ENCODE peak calls at places on chromosomes 7 and 10, in four cellular contexts. One of them, this sample, is unnamed. For H3K9me3, the result is how much of the 10 kb centered on the place peaks cover.

GRCh38 chr7:128203710-128204214 is 37.3 kb upstream of the LEP start:
- DNase-seq in right lobe of liver: no peak
- DNase-seq in neural progenitor cell: no peak
- DNase-seq in gastrocnemius medialis: no peak
- DNase-seq in this sample: no peak

GRCh38 chr7:42997611-42998010 is 65.4 kb downstream of the MRPL32 start:
- DNase-seq in right lobe of liver: no peak
- DNase-seq in neural progenitor cell: no peak
- DNase-seq in gastrocnemius medialis: no peak
- DNase-seq in this sample: no peak

GRCh38 chr7:141074162-141074989 is 512 bp downstream of the TMEM178B start:
- DNase-seq in right lobe of liver: no peak
- DNase-seq in neural progenitor cell: peak
- DNase-seq in gastrocnemius medialis: peak
- DNase-seq in this sample: no peak

GRCh38 chr7:47712416-47712815 is 130.5 kb upstream of the TNS3 start:
- DNase-seq in right lobe of liver: no peak
- DNase-seq in neural progenitor cell: no peak
- DNase-seq in gastrocnemius medialis: no peak
- DNase-seq in this sample: no peak

GRCh38 chr10:122435212-122435827 is 19.1 kb upstream of the ARMS2 start:
- DNase-seq in right lobe of liver: no peak
- DNase-seq in neural progenitor cell: peak
- DNase-seq in gastrocnemius medialis: no peak
- DNase-seq in this sample: no peak

GRCh38 chr10:87678302-87678701 is 18.6 kb downstream of the PAPSS2 start:
- DNase-seq in right lobe of liver: no peak
- DNase-seq in neural progenitor cell: no peak
- DNase-seq in gastrocnemius medialis: no peak
- DNase-seq in this sample: no peak

GRCh38 chr10:31686566-31686965 is 242.1 kb downstream of the ARHGAP12 start:
- DNase-seq in right lobe of liver: no peak
- DNase-seq in neural progenitor cell: no peak
- DNase-seq in gastrocnemius medialis: no peak
- DNase-seq in this sample: no peak

GRCh38 chr10:60796481-60796880 is 18.2 kb downstream of the CDK1 start:
- DNase-seq in right lobe of liver: no peak
- DNase-seq in neural progenitor cell: no peak
- DNase-seq in gastrocnemius medialis: no peak
- DNase-seq in this sample: no peak

GRCh38 chr7:122188785-122189184 is 44.7 kb upstream of the AASS start:
- DNase-seq in right lobe of liver: no peak
- DNase-seq in neural progenitor cell: no peak
- DNase-seq in gastrocnemius medialis: no peak
- DNase-seq in this sample: no peak

GRCh38 chr7:74584160-74584954 is 73.2 kb upstream of the GTF2I start:
- DNase-seq in right lobe of liver: no peak
- DNase-seq in neural progenitor cell: no peak
- DNase-seq in gastrocnemius medialis: no peak
- DNase-seq in this sample: no peak

GRCh38 chr7:142809671-142810070 is 38.9 kb downstream of the PRSS2 start:
- DNase-seq in right lobe of liver: no peak
- DNase-seq in neural progenitor cell: no peak
- DNase-seq in gastrocnemius medialis: no peak
- DNase-seq in this sample: no peak

GRCh38 chr10:102832987-102833386 is 4.2 kb downstream of the CYP17A1 start:
- DNase-seq in right lobe of liver: no peak
- DNase-seq in neural progenitor cell: no peak
- DNase-seq in gastrocnemius medialis: no peak
- DNase-seq in this sample: no peak

GRCh38 chr7:5596046-5596895 is 172.6 kb upstream of the TNRC18 start:
- DNase-seq in right lobe of liver: no peak
- DNase-seq in neural progenitor cell: peak
- DNase-seq in gastrocnemius medialis: peak
- DNase-seq in this sample: peak

GRCh38 chr7:96084880-96085551 is 236.9 kb downstream of the SLC25A13 start:
- DNase-seq in right lobe of liver: no peak
- DNase-seq in neural progenitor cell: no peak
- DNase-seq in gastrocnemius medialis: no peak
- DNase-seq in this sample: no peak

GRCh38 chr7:45435846-45436245 is 138.3 kb upstream of the ADCY1 start:
- DNase-seq in right lobe of liver: no peak
- DNase-seq in neural progenitor cell: no peak
- DNase-seq in gastrocnemius medialis: no peak
- DNase-seq in this sample: no peak

GRCh38 chr7:1664711-1665591 is 5.1 kb upstream of the ELFN1 start:
- DNase-seq in right lobe of liver: peak
- DNase-seq in neural progenitor cell: peak
- DNase-seq in gastrocnemius medialis: peak
- DNase-seq in this sample: no peak

GRCh38 chr10:3574451-3574850 is 210.6 kb downstream of the KLF6 start:
- DNase-seq in right lobe of liver: no peak
- DNase-seq in neural progenitor cell: no peak
- DNase-seq in gastrocnemius medialis: no peak
- DNase-seq in this sample: no peak

GRCh38 chr7:111855842-111856227 is 293.5 kb upstream of the IMMP2L start:
- DNase-seq in right lobe of liver: no peak
- DNase-seq in neural progenitor cell: peak
- DNase-seq in gastrocnemius medialis: no peak
- DNase-seq in this sample: no peak

GRCh38 chr10:45000764-45001381 is at the start of gene ZNF22:
- DNase-seq in right lobe of liver: peak
- DNase-seq in neural progenitor cell: peak
- DNase-seq in gastrocnemius medialis: peak
- DNase-seq in this sample: no peak

GRCh38 chr7:13262929-13263530 is 575.6 kb downstream of the ARL4A start:
- DNase-seq in right lobe of liver: no peak
- DNase-seq in neural progenitor cell: peak
- DNase-seq in gastrocnemius medialis: no peak
- DNase-seq in this sample: no peak

GRCh38 chr7:1144269-1144771 is 15.7 kb downstream of the ZFAND2A start:
- DNase-seq in right lobe of liver: peak
- DNase-seq in neural progenitor cell: peak
- DNase-seq in gastrocnemius medialis: no peak
- DNase-seq in this sample: no peak

GRCh38 chr7:113892818-113893217 is 26.0 kb downstream of the PPP1R3A start:
- DNase-seq in right lobe of liver: no peak
- DNase-seq in neural progenitor cell: no peak
- DNase-seq in gastrocnemius medialis: no peak
- DNase-seq in this sample: no peak

GRCh38 chr10:49446031-49446430 is 50.1 kb upstream of the DRGX start:
- DNase-seq in right lobe of liver: no peak
- DNase-seq in neural progenitor cell: no peak
- DNase-seq in gastrocnemius medialis: no peak
- DNase-seq in this sample: no peak

DNA sequence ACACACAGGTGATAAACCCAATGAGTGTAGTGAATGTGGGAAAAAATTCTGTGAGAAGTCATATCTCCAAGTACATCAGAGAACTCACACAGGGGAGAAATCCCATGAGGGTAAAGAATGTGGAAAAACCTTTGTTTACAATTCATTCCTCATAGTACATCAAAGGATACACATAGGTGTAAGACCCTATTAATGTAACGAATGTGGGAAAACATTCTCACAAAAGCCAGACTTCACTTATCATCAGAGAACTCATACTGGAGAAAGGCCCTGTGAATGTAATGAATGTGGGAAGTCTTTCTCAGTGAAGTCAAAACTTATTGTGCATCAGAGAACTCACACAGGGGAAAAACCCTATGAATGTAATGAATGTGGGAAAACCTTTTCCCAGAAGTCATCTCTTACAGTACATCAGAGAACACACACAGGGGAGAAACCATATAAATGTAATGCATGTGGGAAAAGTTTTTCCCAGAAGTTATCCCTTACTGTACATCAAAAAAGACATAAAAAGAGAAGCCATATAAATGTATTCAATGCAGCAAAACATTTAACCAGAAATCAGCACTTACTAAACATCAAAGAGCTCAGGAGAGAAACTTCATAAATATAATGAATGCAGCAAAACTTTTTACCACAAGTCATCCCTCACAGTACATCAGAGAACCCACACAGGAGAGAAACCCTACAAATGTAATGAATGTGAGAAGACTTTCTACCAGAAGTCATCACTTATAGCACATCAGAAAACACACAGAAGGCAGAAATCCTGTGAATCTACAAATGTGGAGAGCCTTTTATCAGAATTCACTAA is 49.8 kb downstream of the ZNF239 start:
- DNase-seq in right lobe of liver: no peak
- DNase-seq in neural progenitor cell: no peak
- DNase-seq in gastrocnemius medialis: no peak
- DNase-seq in this sample: no peak
- H3K9me3 ChIP-seq in right lobe of liver: under half
- H3K9me3 ChIP-seq in neural progenitor cell: under half
- H3K9me3 ChIP-seq in gastrocnemius medialis: under half
- H3K9me3 ChIP-seq in this sample: under half

DNA sequence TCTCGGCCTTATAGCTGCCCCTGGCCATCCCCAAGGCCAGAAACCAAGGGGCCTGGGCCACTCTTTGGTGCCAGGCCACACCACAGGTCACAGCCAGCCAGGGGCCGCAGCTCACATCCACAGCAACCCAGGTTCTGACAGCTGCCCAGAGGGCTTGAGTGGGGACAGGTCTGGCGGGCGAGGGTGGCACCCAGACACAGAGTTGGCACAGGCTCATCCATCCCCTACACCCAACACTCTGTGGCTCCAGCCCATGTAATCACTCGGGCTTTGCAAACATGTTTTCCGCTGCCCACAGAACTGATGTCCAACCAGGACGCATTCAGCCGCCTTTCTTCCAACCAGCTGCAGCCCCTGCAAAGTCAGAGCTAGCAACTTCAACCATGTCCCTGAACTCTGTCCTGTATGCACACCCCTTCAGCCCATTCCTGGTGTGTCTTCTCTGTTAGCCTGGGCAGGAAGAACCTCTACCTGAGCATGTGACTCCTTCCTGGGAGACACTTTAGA is 57.7 kb upstream of the PPP2R2D start:
- DNase-seq in right lobe of liver: no peak
- DNase-seq in neural progenitor cell: no peak
- DNase-seq in gastrocnemius medialis: no peak
- DNase-seq in this sample: no peak
- H3K9me3 ChIP-seq in right lobe of liver: under half
- H3K9me3 ChIP-seq in neural progenitor cell: under half
- H3K9me3 ChIP-seq in gastrocnemius medialis: under half
- H3K9me3 ChIP-seq in this sample: under half

DNA sequence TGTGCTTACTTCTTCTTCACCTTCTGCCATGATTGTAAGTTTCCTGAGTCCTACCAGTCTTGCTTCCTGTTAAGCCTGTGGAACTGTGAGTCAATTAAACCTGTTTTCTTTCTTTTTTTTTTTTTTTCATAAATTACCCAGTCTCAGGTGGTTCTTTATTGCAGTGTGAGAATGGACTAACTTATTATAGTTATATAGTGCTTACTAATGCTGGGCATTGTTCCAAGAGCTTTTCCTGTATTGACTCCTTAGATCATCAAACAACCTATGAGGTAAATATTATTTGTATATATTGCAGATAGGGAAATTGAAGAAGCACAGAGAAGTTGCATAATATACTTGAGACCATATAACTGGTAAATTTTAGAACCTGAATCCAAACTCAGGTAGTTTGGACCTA is 98.1 kb downstream of the MBL2 start:
- DNase-seq in right lobe of liver: no peak
- DNase-seq in neural progenitor cell: no peak
- DNase-seq in gastrocnemius medialis: no peak
- DNase-seq in this sample: no peak
- H3K9me3 ChIP-seq in right lobe of liver: under half
- H3K9me3 ChIP-seq in neural progenitor cell: under half
- H3K9me3 ChIP-seq in gastrocnemius medialis: under half
- H3K9me3 ChIP-seq in this sample: under half

GRCh38 chr10:88725798-88726197 is 19.7 kb downstream of the LIPK start:
- DNase-seq in right lobe of liver: no peak
- DNase-seq in neural progenitor cell: no peak
- DNase-seq in gastrocnemius medialis: no peak
- DNase-seq in this sample: no peak
- H3K9me3 ChIP-seq in right lobe of liver: under half
- H3K9me3 ChIP-seq in neural progenitor cell: under half
- H3K9me3 ChIP-seq in gastrocnemius medialis: under half
- H3K9me3 ChIP-seq in this sample: under half

GRCh38 chr7:159239028-159239427 is 94.4 kb upstream of the VIPR2 start:
- DNase-seq in right lobe of liver: no peak
- DNase-seq in neural progenitor cell: no peak
- DNase-seq in gastrocnemius medialis: no peak
- DNase-seq in this sample: no peak

GRCh38 chr7:159240962-159241361 is 96.3 kb upstream of the VIPR2 start:
- DNase-seq in right lobe of liver: no peak
- DNase-seq in neural progenitor cell: no peak
- DNase-seq in gastrocnemius medialis: no peak
- DNase-seq in this sample: no peak

DNA sequence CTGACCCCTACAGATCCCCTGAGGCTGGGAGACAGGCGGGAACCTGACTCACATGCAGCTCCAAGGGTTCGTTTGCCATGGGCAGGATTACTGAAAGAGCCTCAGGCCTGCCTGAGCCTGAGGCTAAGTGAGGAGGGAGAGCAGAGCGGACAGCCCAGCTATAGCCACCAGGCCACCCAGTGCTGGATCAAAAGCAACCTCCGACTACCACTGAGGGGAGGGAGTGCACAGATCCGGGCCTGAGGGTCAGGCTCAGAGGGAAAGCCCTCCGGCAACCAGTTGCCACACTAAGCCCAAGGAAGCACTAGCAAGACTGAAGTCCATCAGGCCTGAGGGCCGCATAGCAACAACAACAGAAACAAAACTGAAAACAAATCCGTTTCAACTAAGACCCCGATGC is 92.4 kb upstream of the VIPR2 start:
- DNase-seq in right lobe of liver: no peak
- DNase-seq in neural progenitor cell: peak
- DNase-seq in gastrocnemius medialis: no peak
- DNase-seq in this sample: no peak
- H3K9me3 ChIP-seq in right lobe of liver: under half
- H3K9me3 ChIP-seq in neural progenitor cell: under half
- H3K9me3 ChIP-seq in gastrocnemius medialis: under half
- H3K9me3 ChIP-seq in this sample: under half

GRCh38 chr7:44195901-44196300 is 4.9 kb upstream of the YKT6 start:
- DNase-seq in right lobe of liver: no peak
- DNase-seq in neural progenitor cell: no peak
- DNase-seq in gastrocnemius medialis: no peak
- DNase-seq in this sample: no peak
- H3K9me3 ChIP-seq in right lobe of liver: under half
- H3K9me3 ChIP-seq in neural progenitor cell: under half
- H3K9me3 ChIP-seq in gastrocnemius medialis: under half
- H3K9me3 ChIP-seq in this sample: under half

This sample was measured in right atrium auricular region.